ENCODE peak calls at places on chromosomes 2 and 18, in nine cellular contexts. D, X, S, T, H, Z, I, Y and V are unnamed samples.

GRCh38 chr2:199977984-199978415 is 22.6 kb downstream of the MAIP1 start:
- DNase-seq in D (peak; percentile 76), X (no peak), S (peak; percentile 52), T (no peak), H (peak; percentile 93), Z (no peak), I (no peak), Y (peak; percentile 82), V (no peak)

GRCh38 chr2:187500585-187501359 is 52.7 kb upstream of the CALCRL start:
- DNase-seq in D (peak; percentile 73), X (peak; percentile 37), S (peak; percentile 60), T (no peak), H (peak; percentile 95), Z (no peak), I (no peak), Y (peak; percentile 84), V (peak; percentile 23)

GRCh38 chr2:3725458-3726250 is 22.3 kb downstream of the DCDC2C start:
- DNase-seq in D (no peak), X (no peak), S (no peak), T (no peak), H (no peak), Z (no peak), I (no peak), Y (no peak), V (no peak)

GRCh38 chr2:237594514-237594871 is 4.0 kb upstream of the RAB17 start:
- DNase-seq in D (peak; percentile 51), X (no peak), S (no peak), T (peak; percentile 43), H (no peak), Z (no peak), I (no peak), Y (peak; percentile 25), V (no peak)

GRCh38 chr2:156437876-156438410 is 1.8 kb downstream of the GPD2 start:
- DNase-seq in D (no peak), X (no peak), S (no peak), T (no peak), H (peak; percentile 49), Z (no peak), I (no peak), Y (no peak), V (no peak)

GRCh38 chr2:238136820-238137537 is 1.5 kb upstream of the KLHL30 start:
- DNase-seq in D (peak; percentile 86), X (no peak), S (peak; percentile 59), T (peak; percentile 49), H (no peak), Z (peak; percentile 61), I (peak; percentile 71), Y (peak; percentile 77), V (no peak)

GRCh38 chr2:128301501-128301966 is 17.1 kb downstream of the HS6ST1 start:
- DNase-seq in D (peak; percentile 91), X (no peak), S (peak; percentile 88), T (peak; percentile 66), H (no peak), Z (no peak), I (no peak), Y (peak; percentile 99), V (peak; percentile 92)

GRCh38 chr2:56626927-56627326 is 443.1 kb downstream of the CCDC85A start:
- DNase-seq in D (no peak), X (no peak), S (no peak), T (no peak), H (no peak), Z (no peak), I (no peak), Y (no peak), V (no peak)

GRCh38 chr2:63189026-63189425 is 138.4 kb downstream of the OTX1 start:
- DNase-seq in D (peak; percentile 61), X (peak; percentile 25), S (peak; percentile 38), T (peak; percentile 25), H (peak; percentile 68), Z (no peak), I (no peak), Y (peak; percentile 44), V (no peak)

GRCh38 chr2:74530239-74531161 is 767 bp downstream of the HTRA2 start:
- DNase-seq in D (peak; percentile 45), X (peak; percentile 44), S (no peak), T (peak; percentile 50), H (peak; percentile 38), Z (no peak), I (no peak), Y (peak; percentile 52), V (no peak)

GRCh38 chr2:152611458-152612231 is 105.6 kb downstream of the PRPF40A start:
- DNase-seq in D (peak; percentile 91), X (no peak), S (peak; percentile 63), T (peak; percentile 43), H (no peak), Z (peak; percentile 55), I (peak; percentile 55), Y (peak; percentile 80), V (peak; percentile 77)

GRCh38 chr2:1427086-1427485 is 13.8 kb downstream of the TPO start:
- DNase-seq in D (no peak), X (no peak), S (no peak), T (no peak), H (no peak), Z (no peak), I (no peak), Y (no peak), V (no peak)

GRCh38 chr2:189179607-189179979 is at the start of gene COL5A2:
- DNase-seq in D (peak; percentile 96), X (peak; percentile 69), S (peak; percentile 94), T (peak; percentile 40), H (no peak), Z (peak; percentile 29), I (peak; percentile 22), Y (peak; percentile 91), V (peak; percentile 80)

GRCh38 chr18:5466256-5466655 is 77.5 kb downstream of the EPB41L3 start:
- DNase-seq in D (no peak), X (no peak), S (no peak), T (no peak), H (no peak), Z (no peak), I (no peak), Y (no peak), V (no peak)

GRCh38 chr2:44479127-44479887 is 117.6 kb downstream of the CAMKMT start:
- DNase-seq in D (peak; percentile 92), X (peak; percentile 83), S (peak; percentile 80), T (peak; percentile 51), H (peak; percentile 88), Z (no peak), I (no peak), Y (peak; percentile 87), V (peak; percentile 87)

GRCh38 chr2:226906439-226906796 is 70.6 kb downstream of the RHBDD1 start:
- DNase-seq in D (no peak), X (no peak), S (no peak), T (no peak), H (no peak), Z (no peak), I (no peak), Y (no peak), V (no peak)

GRCh38 chr18:48781041-48781989 is 169.4 kb downstream of the SMAD7 start:
- DNase-seq in D (peak; percentile 95), X (peak; percentile 94), S (peak; percentile 86), T (peak; percentile 83), H (no peak), Z (peak; percentile 98), I (peak; percentile 78), Y (peak; percentile 39), V (no peak)

GRCh38 chr18:5175378-5175777 is 21.7 kb downstream of the AKAIN1 start:
- DNase-seq in D (no peak), X (no peak), S (no peak), T (no peak), H (no peak), Z (no peak), I (no peak), Y (no peak), V (no peak)

GRCh38 chr2:118857677-118858484 is 10.4 kb upstream of the EN1 start:
- DNase-seq in D (no peak), X (no peak), S (no peak), T (no peak), H (no peak), Z (no peak), I (no peak), Y (no peak), V (no peak)
- H3K4me3 ChIP-seq in D (no peak overlapping the region), X (no peak overlapping the region), S (no peak overlapping the region), T (no peak overlapping the region), H (no peak overlapping the region), Z (no peak overlapping the region), I (no peak overlapping the region), Y (no peak overlapping the region), V (no peak overlapping the region)

GRCh38 chr18:65922103-65922502 is 171.3 kb downstream of the CDH7 start:
- DNase-seq in D (no peak), X (no peak), S (no peak), T (no peak), H (no peak), Z (no peak), I (no peak), Y (no peak), V (no peak)

GRCh38 chr18:65919018-65919417 is 168.2 kb downstream of the CDH7 start:
- DNase-seq in D (no peak), X (no peak), S (no peak), T (no peak), H (no peak), Z (no peak), I (no peak), Y (no peak), V (no peak)

GRCh38 chr18:65924878-65925277 is 174.1 kb downstream of the CDH7 start:
- DNase-seq in D (no peak), X (no peak), S (no peak), T (no peak), H (no peak), Z (no peak), I (no peak), Y (no peak), V (no peak)
- TF ChIP-seq CTCF in D (no peak), X (no peak), S (no peak), T (no peak), H (no peak), Z (no peak), I (no peak), Y (no peak), V (no peak)

GRCh38 chr2:178526256-178526655 is 46.0 kb downstream of the PLEKHA3 start:
- DNase-seq in D (no peak), X (no peak), S (no peak), T (no peak), H (no peak), Z (no peak), I (no peak), Y (no peak), V (no peak)
- H3K4me3 ChIP-seq in D (no peak overlapping the region), X (no peak overlapping the region), S (no peak overlapping the region), T (no peak overlapping the region), H (no peak overlapping the region), Z (no peak overlapping the region), I (no peak overlapping the region), Y (no peak overlapping the region), V (no peak overlapping the region)

GRCh38 chr18:33833847-33834246 is 255.8 kb downstream of the ASXL3 start:
- DNase-seq in D (no peak), X (no peak), S (no peak), T (no peak), H (no peak), Z (no peak), I (no peak), Y (no peak), V (no peak)
- TF ChIP-seq CTCF in D (peak; percentile 21), X (no peak), S (peak; percentile 14), T (no peak), H (no peak), Z (no peak), I (no peak), Y (no peak), V (no peak)